ENCODE peak calls at places on chromosomes 1 and 21, in seven cellular contexts. R is Panc1; Q is endothelial cell; I is activated T-cell treated with anti-CD3 and anti-CD28 coated beads, Interleukin-2, amount 50 U/mL, for 1 hour; X is stimulated activated CD8-positive, alpha-beta memory T cell treated with anti-CD3 and anti-CD28 coated beads, Interleukin-7, amount 100 ng/mL, for 1 hour; M is retina; F is T47D. C is an unnamed sample.

GRCh38 chr1:84603223-84603622 is 29.0 kb upstream of the CTBS start:
- DNase-seq in R (no peak), F (no peak), M (no peak), Q (no peak), I (no peak), X (no peak), C (no peak)

GRCh38 chr1:6631058-6631457 is 6.4 kb downstream of the THAP3 start:
- DNase-seq in X (no peak), I (no peak), Q (no peak), M (no peak), F (no peak), R (no peak), C (no peak)

GRCh38 chr1:170415734-170416372 is 116.1 kb upstream of the GORAB start:
- DNase-seq in I (no peak), M (no peak), X (no peak), R (no peak), Q (no peak), F (no peak), C (no peak)

GRCh38 chr1:156021087-156021416 is 301 bp upstream of the SSR2 start:
- DNase-seq in Q (no peak), R (no peak), I (no peak), X (no peak), F (no peak), M (no peak), C (no peak)

GRCh38 chr1:214449371-214449770 is 102.0 kb downstream of the PTPN14 start:
- DNase-seq in Q (no peak), M (no peak), R (no peak), F (no peak), I (no peak), X (no peak), C (no peak)

GRCh38 chr1:203041351-203041932 is 15.2 kb downstream of the PPFIA4 start:
- DNase-seq in Q (no peak), R (no peak), X (no peak), M (no peak), F (no peak), I (no peak), C (no peak)

GRCh38 chr1:18234790-18235242 is 127.2 kb downstream of the IGSF21 start:
- DNase-seq in Q (peak; percentile 75), I (no peak), X (no peak), R (no peak), M (peak; percentile 70), F (peak; percentile 79), C (no peak)

GRCh38 chr1:33899746-33900145 is 35.9 kb downstream of the HMGB4 start:
- DNase-seq in F (no peak), X (no peak), Q (no peak), M (no peak), R (no peak), I (no peak), C (no peak)

GRCh38 chr21:41675574-41675973 is 91.3 kb downstream of the RIPK4 start:
- DNase-seq in M (no peak), I (no peak), F (no peak), Q (no peak), R (no peak), X (no peak), C (no peak)

GRCh38 chr1:19003371-19004290 is 47.2 kb upstream of the IFFO2 start:
- DNase-seq in F (no peak), X (no peak), I (no peak), M (no peak), R (no peak), Q (no peak), C (no peak)

GRCh38 chr1:167984886-167985489 is 48.1 kb upstream of the MPC2 start:
- DNase-seq in M (no peak), F (no peak), Q (no peak), R (no peak), X (no peak), I (no peak), C (no peak)

GRCh38 chr1:117719004-117719403 is 113.2 kb downstream of the TENT5C start:
- DNase-seq in Q (no peak), M (no peak), F (no peak), X (no peak), R (no peak), I (no peak), C (no peak)

GRCh38 chr1:208936431-208936830 is 647.1 kb upstream of the CAMK1G start:
- DNase-seq in R (no peak), I (no peak), M (peak; percentile 81), X (no peak), F (no peak), Q (no peak), C (no peak)

GRCh38 chr21:43953028-43953427 is 59.1 kb upstream of the TRAPPC10 start:
- DNase-seq in M (no peak), F (no peak), Q (no peak), I (no peak), X (no peak), R (no peak), C (no peak)

GRCh38 chr1:67713071-67713806 is 28.2 kb downstream of the GADD45A start:
- DNase-seq in F (peak; percentile 12), R (no peak), X (no peak), I (no peak), Q (no peak), M (no peak), C (no peak)

GRCh38 chr1:33349778-33350610 is 29.1 kb upstream of the A3GALT2 start:
- DNase-seq in X (peak; percentile 61), I (peak; percentile 85), M (peak; percentile 93), R (no peak), Q (peak; percentile 82), F (peak; percentile 83), C (peak; percentile 63)

GRCh38 chr1:150564051-150564991 is 15.1 kb downstream of the MCL1 start:
- DNase-seq in R (no peak), I (peak; percentile 34), M (no peak), Q (no peak), F (no peak), X (no peak), C (no peak)

GRCh38 chr1:52055066-52055853 is at the start of gene TXNDC12:
- DNase-seq in X (no peak), I (peak; percentile 62), R (peak; percentile 90), Q (peak; percentile 71), F (peak; percentile 92), M (peak; percentile 96), C (peak; percentile 12)

C was measured in activated CD8-positive, alpha-beta memory T cell treated with anti-CD3 and anti-CD28 coated beads for 4 hours.